ENCODE peak calls at places on chromosomes 13 and 19, in five cellular contexts. B is thoracic aorta, Y is HCT116, N is fibroblast of villous mesenchyme, U is psoas muscle. G is an unnamed sample.
A peak's percentile ranks its signal among the peaks of the same experiment; 100 is the strongest.

GRCh38 chr19:45079911-45080469 is 930 bp downstream of the GEMIN7 start:
- DNase-seq in Y (no peak), U (no peak), B (no peak), N (no peak), G (no peak)

GRCh38 chr13:76912476-76912875 is 26.3 kb upstream of the KCTD12 start:
- DNase-seq in B (no peak), U (no peak), N (no peak), Y (no peak), G (no peak)

GRCh38 chr13:97238432-97238831 is 16.3 kb downstream of the MBNL2 start:
- DNase-seq in Y (no peak), U (no peak), N (no peak), B (no peak), G (no peak)

GRCh38 chr19:30236006-30236405 is 136.2 kb upstream of the ZNF536 start:
- DNase-seq in N (no peak), B (no peak), U (no peak), Y (no peak), G (no peak)

GRCh38 chr13:113342820-113343691 is 20.9 kb downstream of the GRTP1 start:
- DNase-seq in B (no peak), U (peak; percentile 37), N (no peak), Y (no peak), G (no peak)

GRCh38 chr19:57362997-57363705 is at the start of the genes TRAPPC2B and ZNF547:
- DNase-seq in Y (peak; percentile 99), B (peak; percentile 94), N (peak; percentile 100), U (peak; percentile 100), G (peak; percentile 100)

GRCh38 chr19:49542446-49542845 is 14.6 kb downstream of the RCN3 start:
- DNase-seq in Y (no peak), N (no peak), B (no peak), U (no peak), G (no peak)

GRCh38 chr19:50252111-50252886 is 48.9 kb downstream of the MYH14 start:
- DNase-seq in B (no peak), Y (no peak), N (no peak), U (no peak), G (peak; percentile 13)

GRCh38 chr13:97256343-97256783 is 34.2 kb downstream of the MBNL2 start:
- DNase-seq in B (no peak), Y (peak; percentile 98), U (no peak), N (peak; percentile 99), G (peak; percentile 96)

GRCh38 chr13:83340170-83340569 is 542.1 kb downstream of the SLITRK1 start:
- DNase-seq in N (no peak), B (no peak), U (no peak), Y (no peak), G (no peak)

GRCh38 chr13:27622881-27623280 is 1.2 kb downstream of the POLR1D start:
- DNase-seq in N (no peak), U (no peak), Y (no peak), B (no peak), G (no peak)
- H3K4me3 ChIP-seq in N (peak overlapping the region; percentile 83), U (peak overlapping the region; percentile 96), Y (peak overlapping the region; percentile 96), B (peak overlapping the region; percentile 90), G (no peak overlapping the region)

GRCh38 chr13:27788271-27788670 is 4.0 kb upstream of the GSX1 start:
- DNase-seq in B (no peak), U (no peak), N (no peak), Y (no peak), G (no peak)

GRCh38 chr13:27783111-27783510 is 9.2 kb upstream of the GSX1 start:
- DNase-seq in Y (no peak), N (peak; percentile 23), B (no peak), U (no peak), G (peak; percentile 56)
- TF ChIP-seq CTCF in Y (peak; percentile 35), N (peak; percentile 44), B (no peak), U (peak; percentile 4), G (peak; percentile 74)

GRCh38 chr19:1752757-1753728 is at the start of gene ONECUT3:
- DNase-seq in N (no peak), U (no peak), B (no peak), Y (no peak), G (no peak)
- H3K4me3 ChIP-seq in N (no peak within 1 kb of the TSS), U (no peak within 1 kb of the TSS), B (no peak within 1 kb of the TSS), Y (peak within 1 kb of the TSS; percentile 51), G (no peak within 1 kb of the TSS)

GRCh38 chr13:88142653-88143052 is 471.5 kb downstream of the SLITRK5 start:
- DNase-seq in B (no peak), U (no peak), N (no peak), Y (no peak), G (no peak)

GRCh38 chr13:88144580-88144979 is 473.4 kb downstream of the SLITRK5 start:
- DNase-seq in U (no peak), Y (no peak), B (no peak), N (no peak), G (no peak)
- TF ChIP-seq CTCF in U (no peak), Y (no peak), B (no peak), N (no peak), G (no peak)

GRCh38 chr13:46386426-46386995 is 541 bp downstream of the RUBCNL start:
- DNase-seq in N (no peak), U (no peak), Y (no peak), B (no peak), G (no peak)
- H3K4me3 ChIP-seq in N (no peak overlapping the region), U (peak overlapping the region; percentile 51), Y (no peak overlapping the region), B (peak overlapping the region; percentile 77), G (no peak overlapping the region)

GRCh38 chr19:4575978-4576933 is 16.8 kb upstream of the SEMA6B start:
- DNase-seq in N (peak; percentile 54), Y (no peak), B (no peak), U (peak; percentile 80), G (peak; percentile 74)

GRCh38 chr19:4578552-4579248 is 19.2 kb upstream of the SEMA6B start:
- DNase-seq in B (no peak), U (no peak), N (no peak), Y (no peak), G (no peak)

GRCh38 chr19:4579389-4579788 is 19.9 kb upstream of the SEMA6B start:
- DNase-seq in U (no peak), N (no peak), Y (no peak), B (no peak), G (no peak)

GRCh38 chr19:4575267-4575793 is 15.8 kb upstream of the SEMA6B start:
- DNase-seq in U (peak; percentile 79), N (peak; percentile 94), B (no peak), Y (no peak), G (peak; percentile 99)

DNA sequence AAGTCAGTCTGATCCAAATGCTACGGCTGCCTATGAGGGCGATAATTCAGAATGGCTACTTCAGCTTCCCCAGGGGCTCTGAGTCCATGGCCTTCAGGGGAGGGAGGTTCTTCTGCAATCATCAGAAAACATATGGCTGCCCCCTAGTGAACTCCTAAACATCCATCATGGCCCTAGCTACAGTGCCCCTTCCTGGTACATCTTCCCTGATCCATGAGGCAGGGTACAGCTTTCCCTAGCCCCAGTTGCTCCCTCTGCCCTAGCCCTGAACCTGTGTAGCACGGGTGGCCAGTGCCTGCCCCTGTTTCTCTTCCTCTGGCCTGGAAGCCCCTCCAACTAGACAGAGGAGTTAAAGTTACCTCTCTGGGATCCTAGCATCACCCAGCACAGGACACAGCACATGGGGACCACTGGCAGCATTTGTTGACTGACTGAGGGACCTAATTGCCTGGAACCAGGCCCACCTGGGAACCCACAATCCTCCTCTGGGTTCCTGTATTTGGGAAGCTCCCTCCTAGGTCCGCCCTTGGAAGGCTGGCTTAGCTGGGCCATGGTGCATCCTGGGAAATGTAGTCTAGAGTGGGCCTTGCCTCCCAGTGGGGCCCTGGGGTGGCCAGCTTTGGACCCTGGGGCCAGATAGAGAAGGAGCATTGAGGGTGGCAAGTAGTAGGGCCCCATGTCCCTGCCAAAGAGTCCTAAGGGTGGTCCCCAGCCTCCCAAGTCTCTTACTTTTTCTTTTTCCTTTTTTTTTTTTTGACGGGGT is 17.7 kb upstream of the SEMA6B start:
- DNase-seq in U (no peak), N (no peak), Y (no peak), B (no peak), G (peak; percentile 39)
- TF ChIP-seq CTCF in U (no peak), N (no peak), Y (no peak), B (no peak), G (no peak)

GRCh38 chr19:4388171-4389063 is 11.9 kb downstream of the SH3GL1 start:
- DNase-seq in U (peak; percentile 77), B (no peak), Y (no peak), N (no peak), G (no peak)
- H3K4me3 ChIP-seq in U (peak overlapping the region; percentile 35), B (no peak overlapping the region), Y (no peak overlapping the region), N (no peak overlapping the region), G (no peak overlapping the region)

G was measured in choroid plexus epithelial cell.